ENCODE peak calls at places on chromosomes 3 and 15, in ten cellular contexts. N is PC-9, C is fibroblast of lung, T is mammary epithelial cell, X is stomach, B is pancreas, Q is H9, G is tibial artery, S is hepatocyte, H is Panc1. M is an unnamed sample. For H3K4me1 and H3K9me3, the result is how much of the 10 kb centered on the place peaks cover.

GRCh38 chr15:99682455-99682854 is 50.8 kb downstream of the LYSMD4 start:
- DNase-seq in N (no peak), C (peak), T (peak), X (no peak), B (no peak), Q (no peak), G (no peak), S (peak), H (no peak), M (no peak)

GRCh38 chr3:150775001-150775599 is 12.1 kb upstream of the SIAH2 start:
- DNase-seq in N (no peak), C (peak), T (no peak), X (no peak), B (no peak), Q (no peak), G (no peak), S (no peak), H (no peak), M (no peak)

GRCh38 chr3:67790043-67790442 is 135.6 kb upstream of the SUCLG2 start:
- DNase-seq in N (peak), C (peak), T (peak), X (peak), B (peak), Q (peak), G (no peak), S (peak), H (peak), M (no peak)

GRCh38 chr3:29268651-29269050 is 12.2 kb upstream of the RBMS3 start:
- DNase-seq in N (no peak), C (no peak), T (no peak), X (no peak), B (no peak), Q (no peak), G (no peak), S (no peak), H (no peak), M (no peak)

GRCh38 chr15:48578965-48579364 is 66.5 kb downstream of the FBN1 start:
- DNase-seq in N (no peak), C (no peak), T (no peak), X (no peak), B (no peak), Q (no peak), G (no peak), S (no peak), H (no peak), M (no peak)

GRCh38 chr15:99123706-99124451 is 19.0 kb downstream of the SYNM start:
- DNase-seq in N (peak), C (peak), T (peak), X (peak), B (peak), Q (peak), G (peak), S (peak), H (no peak), M (peak)

GRCh38 chr15:100714034-100714748 is 111.8 kb downstream of the ASB7 start:
- DNase-seq in N (no peak), C (no peak), T (no peak), X (no peak), B (peak), Q (no peak), G (no peak), S (no peak), H (no peak), M (peak)

GRCh38 chr3:128794067-128794768 is 68.2 kb downstream of the RAB7A start:
- DNase-seq in N (no peak), C (peak), T (peak), X (no peak), B (no peak), Q (no peak), G (no peak), S (peak), H (no peak), M (no peak)

GRCh38 chr3:188584958-188585689 is 431.2 kb downstream of the LPP start:
- DNase-seq in N (no peak), C (peak), T (peak), X (no peak), B (no peak), Q (no peak), G (no peak), S (no peak), H (no peak), M (no peak)

GRCh38 chr3:119395923-119396358 is 67.5 kb downstream of the TMEM39A start:
- DNase-seq in N (no peak), C (no peak), T (no peak), X (no peak), B (no peak), Q (no peak), G (no peak), S (no peak), H (no peak), M (no peak)

GRCh38 chr15:57610130-57610529 is 18.4 kb downstream of the MYZAP start:
- DNase-seq in N (peak), C (peak), T (peak), X (peak), B (peak), Q (no peak), G (no peak), S (peak), H (no peak), M (peak)

GRCh38 chr15:60729850-60730458 is 251.0 kb upstream of the ICE2 start:
- DNase-seq in N (no peak), C (no peak), T (no peak), X (no peak), B (no peak), Q (no peak), G (no peak), S (no peak), H (no peak), M (no peak)

GRCh38 chr15:39784125-39784524 is 1.5 kb upstream of the FSIP1 start:
- DNase-seq in N (no peak), C (peak), T (no peak), X (no peak), B (no peak), Q (no peak), G (no peak), S (no peak), H (no peak), M (no peak)

GRCh38 chr3:155979746-155980145 is 109.3 kb downstream of the GMPS start:
- DNase-seq in N (no peak), C (peak), T (peak), X (no peak), B (no peak), Q (no peak), G (no peak), S (no peak), H (no peak), M (no peak)

GRCh38 chr3:151426337-151426648 is 34.6 kb downstream of the IGSF10 start:
- DNase-seq in N (no peak), C (no peak), T (no peak), X (no peak), B (no peak), Q (no peak), G (no peak), S (no peak), H (no peak), M (no peak)

GRCh38 chr3:9770276-9770812 is 597 bp upstream of the CAMK1 start:
- DNase-seq in N (no peak), C (no peak), T (no peak), X (peak), B (peak), Q (no peak), G (peak), S (peak), H (no peak), M (peak)

GRCh38 chr3:174202561-174202960 is 656.6 kb upstream of the NAALADL2 start:
- DNase-seq in N (no peak), C (peak), T (no peak), X (no peak), B (no peak), Q (no peak), G (no peak), S (no peak), H (no peak), M (no peak)

GRCh38 chr3:57268416-57268815 is 24.1 kb downstream of the ASB14 start:
- DNase-seq in N (no peak), C (no peak), T (no peak), X (no peak), B (no peak), Q (no peak), G (no peak), S (no peak), H (no peak), M (no peak)

GRCh38 chr3:100554373-100554676 is 55.1 kb upstream of the ADGRG7 start:
- DNase-seq in N (no peak), C (no peak), T (no peak), X (no peak), B (no peak), Q (no peak), G (no peak), S (no peak), H (no peak), M (no peak)

GRCh38 chr3:61875488-61875887 is 314.1 kb downstream of the PTPRG start:
- DNase-seq in N (no peak), C (no peak), T (no peak), X (no peak), B (no peak), Q (no peak), G (no peak), S (no peak), H (no peak), M (no peak)

GRCh38 chr3:146250449-146251382 is at the start of gene PLSCR4:
- DNase-seq in N (peak), C (peak), T (peak), X (peak), B (peak), Q (peak), G (peak), S (peak), H (no peak), M (peak)

GRCh38 chr3:183537295-183537730 is 18.2 kb downstream of the KLHL6 start:
- DNase-seq in N (no peak), C (peak), T (peak), X (no peak), B (no peak), Q (no peak), G (peak), S (no peak), H (no peak), M (peak)

GRCh38 chr3:38563070-38563901 is 67.1 kb downstream of the EXOG start:
- DNase-seq in N (no peak), C (no peak), T (no peak), X (no peak), B (no peak), Q (peak), G (no peak), S (no peak), H (no peak), M (no peak)

GRCh38 chr3:83011471-83011870 is 1250.0 kb upstream of the GBE1 start:
- DNase-seq in N (no peak), C (peak), T (peak), X (no peak), B (no peak), Q (no peak), G (no peak), S (no peak), H (no peak), M (no peak)

GRCh38 chr3:53554559-53555511 is 60.4 kb downstream of the CACNA1D start:
- DNase-seq in N (no peak), C (no peak), T (no peak), X (no peak), B (no peak), Q (no peak), G (no peak), S (no peak), H (no peak), M (no peak)

GRCh38 chr3:82130056-82130455 is 368.6 kb upstream of the GBE1 start:
- DNase-seq in N (no peak), C (no peak), T (no peak), X (no peak), B (no peak), Q (no peak), G (no peak), S (no peak), H (no peak), M (no peak)

GRCh38 chr3:16554126-16554525 is 40.6 kb upstream of the RFTN1 start:
- DNase-seq in N (no peak), C (no peak), T (no peak), X (no peak), B (no peak), Q (no peak), G (no peak), S (no peak), H (no peak), M (no peak)

GRCh38 chr3:46361408-46362283 is 7.7 kb downstream of the CCR2 start:
- DNase-seq in N (peak), C (no peak), T (peak), X (no peak), B (no peak), Q (no peak), G (peak), S (peak), H (no peak), M (no peak)

GRCh38 chr3:141338881-141339280 is 29.4 kb upstream of the ZBTB38 start:
- DNase-seq in N (no peak), C (no peak), T (no peak), X (no peak), B (no peak), Q (no peak), G (no peak), S (no peak), H (no peak), M (no peak)

GRCh38 chr3:12471228-12471627 is 13.1 kb upstream of the TSEN2 start:
- DNase-seq in N (peak), C (no peak), T (peak), X (no peak), B (no peak), Q (no peak), G (no peak), S (peak), H (peak), M (no peak)

GRCh38 chr15:76321171-76321570 is 9.9 kb upstream of the ETFA start:
- DNase-seq in N (no peak), C (no peak), T (no peak), X (no peak), B (no peak), Q (no peak), G (no peak), S (no peak), H (no peak), M (no peak)

GRCh38 chr15:98581715-98582114 is 66.6 kb upstream of the IGF1R start:
- DNase-seq in N (no peak), C (no peak), T (no peak), X (no peak), B (no peak), Q (no peak), G (no peak), S (no peak), H (no peak), M (no peak)

GRCh38 chr3:12553921-12554391 is 2.9 kb upstream of the MKRN2 start:
- DNase-seq in N (peak), C (peak), T (peak), X (no peak), B (no peak), Q (peak), G (peak), S (no peak), H (no peak), M (no peak)

GRCh38 chr3:44870375-44871061 is 3.9 kb upstream of the TGM4 start:
- DNase-seq in N (no peak), C (no peak), T (no peak), X (peak), B (peak), Q (no peak), G (no peak), S (no peak), H (no peak), M (no peak)

GRCh38 chr3:85589145-85589544 is 630.4 kb downstream of the CADM2 start:
- DNase-seq in N (no peak), C (peak), T (peak), X (no peak), B (no peak), Q (no peak), G (no peak), S (no peak), H (no peak), M (no peak)

GRCh38 chr3:140296796-140297352 is 361.9 kb downstream of the CLSTN2 start:
- DNase-seq in N (no peak), C (peak), T (no peak), X (no peak), B (no peak), Q (no peak), G (no peak), S (peak), H (no peak), M (no peak)

GRCh38 chr3:184952671-184953070 is 140.7 kb downstream of the VPS8 start:
- DNase-seq in N (no peak), C (no peak), T (no peak), X (no peak), B (no peak), Q (no peak), G (no peak), S (no peak), H (no peak), M (no peak)

GRCh38 chr15:31977812-31978662 is 52.3 kb upstream of the CHRNA7 start:
- DNase-seq in N (peak), C (peak), T (no peak), X (peak), B (peak), Q (peak), G (no peak), S (peak), H (peak), M (no peak)

DNA sequence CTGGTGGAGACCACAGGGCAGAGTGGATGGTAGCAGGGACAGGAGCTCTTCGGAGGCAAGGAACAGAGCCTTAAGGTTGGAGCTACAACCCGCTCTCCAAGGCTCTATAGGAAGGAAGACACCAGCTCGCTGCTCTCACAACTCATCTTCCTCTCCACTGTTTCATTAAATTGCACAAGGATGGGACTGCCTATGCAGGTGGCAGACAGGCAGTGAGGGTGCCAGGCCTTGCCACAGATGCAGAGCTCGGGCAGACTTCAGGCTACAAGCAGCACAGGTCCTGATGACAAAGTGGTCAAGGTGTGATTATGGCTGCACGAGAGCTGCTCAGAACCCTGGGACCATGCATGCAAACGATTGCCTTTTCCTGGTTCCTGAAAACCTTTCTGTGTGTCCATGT is 144.6 kb downstream of the FOXP1 start:
- DNase-seq in N (no peak), C (no peak), T (no peak), X (no peak), B (no peak), Q (no peak), G (no peak), S (no peak), H (no peak), M (no peak)
- H3K4me1 ChIP-seq in N (under half), C (under half), T (under half), X (under half), B (under half), Q (under half), G (under half), S (under half), H (under half), M (under half)

DNA sequence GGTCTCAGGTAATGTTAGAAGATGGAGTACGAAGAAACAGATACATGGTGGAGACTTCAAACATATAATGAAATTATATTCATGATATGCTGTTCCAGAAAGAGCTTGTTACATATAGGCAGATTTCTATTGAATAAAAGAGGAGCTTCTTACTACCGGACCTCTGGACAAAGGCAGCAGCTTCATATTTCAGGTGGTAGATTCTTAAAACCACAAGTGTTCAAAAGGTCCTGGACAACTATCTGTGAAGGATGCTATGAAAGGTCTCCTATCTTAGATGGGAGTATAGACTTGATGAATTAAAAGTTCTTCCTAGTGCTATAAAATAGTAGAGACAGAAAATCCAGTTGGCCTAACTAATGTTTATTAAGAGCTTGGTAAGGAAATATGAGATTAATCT is 43.2 kb downstream of the MYLK start:
- DNase-seq in N (no peak), C (peak), T (no peak), X (no peak), B (no peak), Q (no peak), G (no peak), S (no peak), H (no peak), M (no peak)
- H3K9me3 ChIP-seq in N (under half), C (under half), T (under half), X (under half), B (under half), Q (under half), G (under half), S (under half), H (under half), M (under half)

DNA sequence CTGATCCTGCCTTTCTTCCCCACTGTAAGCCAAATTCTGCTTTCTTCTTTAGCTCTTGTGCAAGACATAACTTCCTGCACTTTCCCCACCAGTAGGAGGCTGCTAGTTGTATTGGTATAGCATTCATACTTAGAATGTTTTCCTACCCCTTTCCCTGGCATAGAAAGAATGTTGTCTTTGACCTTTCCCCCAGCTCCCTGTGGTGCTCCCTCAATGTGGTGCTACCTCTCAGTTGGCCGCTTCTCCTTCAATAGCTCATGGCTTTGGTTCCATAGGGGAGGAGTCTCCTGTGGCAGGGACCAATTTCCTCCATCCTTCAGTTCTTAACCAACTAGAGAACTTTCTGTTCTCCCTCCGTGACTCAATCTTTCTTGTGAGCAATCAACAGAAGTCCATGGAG is 67.5 kb upstream of the AKAP13 start:
- DNase-seq in N (no peak), C (peak), T (no peak), X (no peak), B (no peak), Q (no peak), G (no peak), S (no peak), H (no peak), M (no peak)
- TF ChIP-seq CTCF in N (no peak), C (peak), T (no peak), X (no peak), B (no peak), Q (no peak), G (no peak), S (no peak), H (peak), M (no peak)

GRCh38 chr3:125140817-125141595 is 71.5 kb downstream of the SLC12A8 start:
- DNase-seq in N (no peak), C (peak), T (no peak), X (no peak), B (no peak), Q (no peak), G (no peak), S (no peak), H (no peak), M (no peak)
- H3K4me1 ChIP-seq in N (under half), C (under half), T (under half), X (under half), B (under half), Q (under half), G (under half), S (under half), H (under half), M (under half)

DNA sequence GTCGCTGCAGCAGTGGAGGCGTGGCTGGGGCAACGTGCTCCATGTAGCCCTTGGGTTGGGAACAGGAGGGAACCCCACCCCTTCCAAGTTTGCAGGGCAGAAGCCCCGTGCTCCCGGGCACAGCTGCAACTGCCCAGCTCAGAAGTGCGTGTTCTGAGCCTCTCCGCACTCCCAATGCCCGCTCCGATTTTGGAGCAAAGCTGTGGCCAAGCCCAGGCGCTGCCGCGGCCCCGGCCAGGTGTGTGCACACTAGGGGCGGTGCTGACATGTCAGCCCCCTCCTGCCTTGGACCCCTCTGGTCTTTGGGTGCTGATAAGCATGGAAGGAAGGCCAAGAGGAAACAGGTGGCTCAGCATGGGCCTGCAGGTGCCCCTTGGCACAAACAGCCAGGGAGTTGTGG is 87.6 kb upstream of the TTBK2 start:
- DNase-seq in N (no peak), C (no peak), T (no peak), X (no peak), B (no peak), Q (no peak), G (no peak), S (no peak), H (no peak), M (no peak)
- H3K9me3 ChIP-seq in N (under half), C (under half), T (under half), X (under half), B (under half), Q (under half), G (under half), S (under half), H (under half), M (under half)

M was measured in right atrium auricular region.